ENCODE peak calls at places on chromosome 11, in ten cellular contexts. G is ovary, K is activated T-cell treated with anti-CD3 and anti-CD28 coated beads for 1 hour, P is activated T-helper 1 cell treated with Interleukin-2 at 50 U/mL for 16 hours, M is T-helper 1 cell, I is NCI-H774, L is mucosa of gallbladder, D is mesenteric fat pad, B is pancreas, N is NCI-H1436. Q is an unnamed sample.

GRCh38 chr11:45774023-45774655 is 30.8 kb upstream of the SLC35C1 start:
- DNase-seq in N (no peak), G (no peak), D (peak; percentile 69), K (no peak), B (no peak), L (no peak), I (no peak), M (no peak), P (no peak), Q (no peak)

GRCh38 chr11:1077033-1077416 is 2.4 kb downstream of the MUC2 start:
- DNase-seq in M (no peak), B (no peak), I (no peak), K (no peak), G (no peak), D (no peak), N (no peak), P (no peak), L (no peak), Q (no peak)

GRCh38 chr11:67044496-67044895 is 12.2 kb upstream of the RHOD start:
- DNase-seq in P (no peak), I (no peak), N (no peak), M (no peak), D (no peak), K (no peak), L (no peak), B (no peak), G (no peak), Q (no peak)

GRCh38 chr11:76669901-76670474 is 559 bp downstream of the LRRC32 start:
- DNase-seq in K (no peak), I (no peak), N (no peak), D (no peak), G (peak; percentile 39), P (no peak), M (no peak), B (no peak), L (no peak), Q (no peak)

GRCh38 chr11:7569044-7569443 is 55.2 kb downstream of the PPFIBP2 start:
- DNase-seq in N (no peak), M (no peak), I (no peak), K (no peak), G (no peak), L (no peak), P (no peak), D (no peak), B (no peak), Q (no peak)

GRCh38 chr11:66676279-66676919 is 1.3 kb downstream of the RBM4B start:
- DNase-seq in M (no peak), D (peak; percentile 43), K (no peak), I (no peak), B (no peak), L (no peak), G (no peak), N (no peak), P (no peak), Q (no peak)

GRCh38 chr11:23995891-23996290 is 501.0 kb upstream of the LUZP2 start:
- DNase-seq in G (no peak), B (no peak), M (no peak), L (no peak), I (no peak), K (no peak), P (no peak), D (no peak), N (no peak), Q (no peak)

GRCh38 chr11:124870430-124870829 is 5.2 kb downstream of the ROBO3 start:
- DNase-seq in B (no peak), L (no peak), M (no peak), P (no peak), K (no peak), G (no peak), N (no peak), D (peak; percentile 59), I (no peak), Q (no peak)

GRCh38 chr11:2259897-2260451 is 10.4 kb downstream of the ASCL2 start:
- DNase-seq in M (no peak), N (no peak), K (no peak), G (peak; percentile 10), D (no peak), B (no peak), P (no peak), L (no peak), I (no peak), Q (no peak)

GRCh38 chr11:70297341-70297740 is 26.9 kb downstream of the PPFIA1 start:
- DNase-seq in L (no peak), G (no peak), K (no peak), P (no peak), N (no peak), B (no peak), I (no peak), M (no peak), D (no peak), Q (no peak)

GRCh38 chr11:126357969-126358762 is 2.7 kb downstream of the ST3GAL4 start:
- DNase-seq in B (no peak), D (no peak), N (no peak), I (no peak), K (no peak), L (no peak), M (no peak), P (no peak), G (peak; percentile 69), Q (no peak)

GRCh38 chr11:3207530-3208189 is 11.0 kb downstream of the MRGPRG start:
- DNase-seq in K (no peak), B (no peak), N (no peak), D (no peak), P (no peak), M (no peak), I (no peak), G (no peak), L (no peak), Q (no peak)

GRCh38 chr11:72777755-72778278 is 16.0 kb downstream of the STARD10 start:
- DNase-seq in L (peak; percentile 65), P (no peak), D (no peak), N (no peak), M (no peak), G (no peak), K (no peak), I (no peak), B (peak; percentile 89), Q (peak; percentile 22)

GRCh38 chr11:64698427-64698826 is 24.6 kb downstream of the NRXN2 start:
- DNase-seq in G (no peak), P (no peak), M (no peak), I (no peak), D (no peak), N (no peak), L (no peak), B (no peak), K (no peak), Q (no peak)

GRCh38 chr11:44286268-44286880 is 23.6 kb downstream of the ALX4 start:
- DNase-seq in K (peak; percentile 42), G (no peak), P (peak; percentile 12), B (peak; percentile 16), N (peak; percentile 43), D (no peak), L (no peak), M (peak; percentile 31), I (peak; percentile 57), Q (peak; percentile 48)

GRCh38 chr11:76977791-76978190 is 56.4 kb upstream of the B3GNT6 start:
- DNase-seq in N (no peak), I (no peak), P (no peak), D (no peak), K (no peak), M (no peak), B (no peak), L (no peak), G (no peak), Q (no peak)

GRCh38 chr11:64123102-64123434 is 42.8 kb downstream of the MACROD1 start:
- DNase-seq in N (peak; percentile 35), B (peak; percentile 84), M (no peak), G (no peak), P (no peak), L (peak; percentile 34), D (no peak), I (peak; percentile 72), K (no peak), Q (no peak)

GRCh38 chr11:119427279-119427678 is 4.3 kb upstream of the THY1 start:
- DNase-seq in G (no peak), L (no peak), M (no peak), N (no peak), P (no peak), B (no peak), D (peak; percentile 84), I (no peak), K (no peak), Q (no peak)

Q was measured in NCI-H146.